ENCODE peak calls at places on chromosomes 4 and X, in six cellular contexts. Y is left lung, N is upper lobe of left lung, D is IMR-90, X is thyroid gland, H is neural progenitor cell. U is an unnamed sample.

GRCh38 chr4:156961241-156962068 is 10.1 kb downstream of the PDGFC start:
- DNase-seq in Y (no peak), N (no peak), D (no peak), X (no peak), H (no peak), U (no peak)

GRCh38 chr4:147780137-147780777 is 48.4 kb downstream of the ARHGAP10 start:
- DNase-seq in Y (no peak), N (no peak), D (no peak), X (no peak), H (no peak), U (peak; percentile 78)

GRCh38 chrX:136032370-136032769 is 47.1 kb downstream of the SLC9A6 start:
- DNase-seq in Y (no peak), N (no peak), D (no peak), X (no peak), H (no peak), U (no peak)

GRCh38 chr4:181548873-181549541 is 694.2 kb upstream of the TENM3 start:
- DNase-seq in Y (peak; percentile 28), N (no peak), D (peak; percentile 85), X (no peak), H (no peak), U (no peak)

GRCh38 chrX:29318051-29318450 is 730.8 kb downstream of the IL1RAPL1 start:
- DNase-seq in Y (no peak), N (no peak), D (peak; percentile 38), X (no peak), H (no peak), U (no peak)

GRCh38 chrX:45771560-45772340 is 571.1 kb upstream of the DIPK2B start:
- DNase-seq in Y (peak; percentile 79), N (peak; percentile 29), D (peak; percentile 80), X (no peak), H (no peak), U (peak; percentile 67)

GRCh38 chrX:13721371-13721770 is 13.0 kb downstream of the TRAPPC2 start:
- DNase-seq in Y (no peak), N (no peak), D (peak; percentile 46), X (no peak), H (no peak), U (no peak)

GRCh38 chr4:158809611-158810486 is 41.0 kb downstream of the FNIP2 start:
- DNase-seq in Y (no peak), N (no peak), D (peak; percentile 90), X (peak; percentile 46), H (no peak), U (no peak)

GRCh38 chr4:55372259-55372658 is 23.5 kb upstream of the TMEM165 start:
- DNase-seq in Y (no peak), N (no peak), D (peak; percentile 76), X (no peak), H (no peak), U (no peak)

DNA sequence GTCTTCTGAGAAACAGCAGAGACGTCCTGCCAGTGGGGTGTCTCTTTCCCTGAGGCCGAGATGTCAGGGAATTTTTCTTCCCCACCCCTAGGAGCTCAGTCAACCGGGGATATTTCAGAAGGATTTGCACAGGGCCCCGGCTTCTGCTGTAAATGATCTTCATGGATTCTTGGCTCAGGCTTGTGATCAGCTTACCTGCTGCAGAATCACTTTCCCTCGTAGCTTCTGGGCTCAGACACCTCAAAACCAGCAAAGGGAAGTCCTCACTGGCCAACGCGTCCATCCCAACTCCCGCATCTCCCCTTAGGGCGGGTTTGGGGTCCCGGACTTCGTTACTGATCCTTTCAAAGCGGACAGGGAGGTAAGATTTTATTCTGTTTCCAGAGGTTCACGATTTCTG is 212.7 kb downstream of the SHOX start:
- DNase-seq in Y (no peak), N (no peak), D (no peak), X (no peak), H (no peak), U (no peak)
- H3K27ac ChIP-seq in Y (no peak overlapping the region), N (no peak overlapping the region), D (no peak overlapping the region), X (no peak overlapping the region), H (no peak overlapping the region), U (no peak overlapping the region)

DNA sequence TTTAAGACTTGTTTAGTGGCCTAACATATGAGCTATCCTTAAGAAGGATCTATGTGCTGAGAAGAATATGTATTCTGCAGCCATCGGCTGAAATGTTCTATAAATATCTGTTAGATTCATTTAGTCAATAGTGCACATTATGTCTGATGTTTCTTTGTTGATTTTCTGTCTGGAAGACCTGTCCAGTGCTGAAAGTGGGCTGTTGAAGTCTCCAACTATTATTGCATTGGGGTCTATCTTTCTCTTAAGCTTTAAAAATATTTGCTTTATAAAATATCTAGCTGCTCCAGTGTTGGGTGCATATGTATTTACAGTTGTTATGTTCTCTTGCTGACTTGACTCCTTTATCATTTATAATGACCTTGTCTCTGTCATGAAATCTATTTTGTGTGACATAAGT is 9.4 kb upstream of the BLTP1 start:
- DNase-seq in Y (no peak), N (no peak), D (no peak), X (no peak), H (no peak), U (no peak)
- H3K27ac ChIP-seq in Y (no peak overlapping the region), N (no peak overlapping the region), D (no peak overlapping the region), X (no peak overlapping the region), H (no peak overlapping the region), U (no peak overlapping the region)

GRCh38 chr4:102713096-102713495 is 47.7 kb downstream of the MANBA start:
- DNase-seq in Y (no peak), N (no peak), D (peak; percentile 78), X (no peak), H (no peak), U (no peak)
- H3K27ac ChIP-seq in Y (no peak overlapping the region), N (peak overlapping the region; percentile 47), D (peak overlapping the region; percentile 62), X (peak overlapping the region; percentile 8), H (no peak overlapping the region), U (peak overlapping the region; percentile 47)

DNA sequence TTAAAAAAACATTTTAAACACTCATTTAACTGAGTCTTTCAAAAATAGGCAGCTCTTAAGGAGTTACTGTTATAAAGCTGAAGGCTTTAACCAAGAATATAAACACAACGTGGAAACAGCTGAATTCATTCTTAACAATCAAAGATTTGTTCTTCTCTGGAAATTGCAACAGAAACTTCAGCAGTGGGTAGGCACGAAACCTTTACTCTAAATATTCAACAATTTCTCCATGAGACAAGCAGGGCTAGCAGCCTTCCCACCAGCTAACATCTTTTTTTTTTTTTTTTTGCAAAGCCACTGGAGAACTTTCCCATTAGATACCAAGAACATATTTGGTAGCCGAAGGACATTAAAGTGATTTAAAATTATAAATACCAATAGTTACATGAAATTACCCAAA is 78.2 kb upstream of the PRSS48 start:
- DNase-seq in Y (no peak), N (no peak), D (peak; percentile 54), X (no peak), H (no peak), U (no peak)
- H3K27ac ChIP-seq in Y (peak overlapping the region; percentile 53), N (peak overlapping the region; percentile 4), D (no peak overlapping the region), X (no peak overlapping the region), H (no peak overlapping the region), U (peak overlapping the region; percentile 34)

DNA sequence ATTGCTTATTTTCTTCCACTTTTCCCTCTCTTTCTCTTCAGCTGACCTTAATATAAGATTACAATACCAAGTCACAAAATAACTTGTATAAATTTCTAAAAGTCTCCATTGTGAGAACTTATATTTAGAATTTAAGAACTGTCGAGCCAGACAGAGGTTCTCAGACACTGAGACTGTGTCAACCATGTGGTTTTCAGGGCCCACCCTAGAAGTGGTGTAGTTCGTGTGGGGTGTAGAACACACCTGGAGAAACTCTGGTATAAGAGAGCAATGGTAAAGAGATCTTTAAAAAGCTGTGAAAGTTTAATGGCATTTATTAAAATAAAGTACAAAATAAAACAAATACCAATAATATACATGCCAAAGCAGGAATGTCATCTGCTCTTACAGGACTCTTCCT is 19.7 kb downstream of the CPEB2 start:
- DNase-seq in Y (no peak), N (no peak), D (no peak), X (no peak), H (no peak), U (no peak)
- H3K27ac ChIP-seq in Y (no peak overlapping the region), N (no peak overlapping the region), D (no peak overlapping the region), X (no peak overlapping the region), H (no peak overlapping the region), U (no peak overlapping the region)

DNA sequence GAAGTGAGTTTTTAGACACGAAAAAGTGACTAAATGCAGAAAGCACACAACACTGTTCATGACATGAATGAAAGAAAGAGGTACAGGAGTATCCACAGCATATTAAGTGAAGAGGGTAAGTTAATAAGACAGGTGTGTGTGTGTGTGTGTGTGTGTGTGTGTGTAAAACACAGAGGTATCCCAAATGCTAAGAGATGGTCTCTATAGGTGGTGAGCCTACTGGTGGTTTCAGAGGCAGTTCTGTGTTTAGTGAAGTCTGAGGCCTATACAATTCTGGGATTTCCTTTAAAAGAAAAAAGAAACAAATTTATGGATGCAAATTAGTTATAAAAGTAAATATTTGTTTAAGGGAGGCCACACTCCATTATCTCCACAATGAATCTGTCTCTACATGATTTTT is 17.4 kb upstream of the TNIP3 start:
- DNase-seq in Y (no peak), N (no peak), D (no peak), X (no peak), H (no peak), U (no peak)
- H3K27ac ChIP-seq in Y (peak overlapping the region; percentile 76), N (peak overlapping the region; percentile 50), D (no peak overlapping the region), X (no peak overlapping the region), H (no peak overlapping the region), U (peak overlapping the region; percentile 70)

GRCh38 chr4:117311215-117311614 is 225.8 kb upstream of the TRAM1L1 start:
- DNase-seq in Y (no peak), N (no peak), D (no peak), X (no peak), H (no peak), U (no peak)

GRCh38 chr4:117311989-117312388 is 226.6 kb upstream of the TRAM1L1 start:
- DNase-seq in Y (no peak), N (no peak), D (no peak), X (no peak), H (no peak), U (no peak)
- H3K27ac ChIP-seq in Y (no peak overlapping the region), N (no peak overlapping the region), D (no peak overlapping the region), X (no peak overlapping the region), H (no peak overlapping the region), U (no peak overlapping the region)

DNA sequence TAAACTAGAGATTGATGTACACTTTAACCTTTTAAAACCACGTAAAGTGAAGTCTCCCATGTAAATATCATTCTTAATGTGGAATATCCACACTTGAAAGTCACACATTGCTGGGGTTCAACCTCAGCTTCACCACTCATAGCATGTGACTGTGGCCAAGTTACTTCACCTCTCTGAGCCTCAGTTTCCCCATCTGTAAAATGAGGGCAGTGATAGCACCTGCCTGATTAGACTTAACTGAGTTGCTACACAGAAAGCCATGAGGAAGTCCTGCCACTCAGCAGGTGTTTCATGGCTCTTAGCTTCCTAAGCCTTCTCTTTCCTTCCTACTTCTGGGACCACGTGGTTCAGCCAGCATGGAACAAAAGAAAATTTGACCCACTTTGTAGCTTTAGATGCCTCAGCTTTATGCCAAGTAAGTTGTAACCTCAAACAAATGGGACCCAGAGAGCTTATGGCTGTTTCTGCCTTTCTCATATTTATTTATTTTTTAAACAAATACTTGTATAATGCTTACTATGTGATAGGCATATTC is 277.3 kb upstream of the KLF3 start:
- DNase-seq in Y (no peak), N (no peak), D (no peak), X (peak; percentile 43), H (no peak), U (no peak)
- H3K27ac ChIP-seq in Y (no peak overlapping the region), N (no peak overlapping the region), D (no peak overlapping the region), X (peak overlapping the region; percentile 86), H (no peak overlapping the region), U (no peak overlapping the region)

GRCh38 chr4:139734875-139735380 is 69.3 kb downstream of the MGST2 start:
- DNase-seq in Y (peak; percentile 96), N (peak; percentile 97), D (peak; percentile 75), X (peak; percentile 92), H (peak; percentile 95), U (peak; percentile 94)
- H3K27ac ChIP-seq in Y (peak overlapping the region; percentile 87), N (peak overlapping the region; percentile 83), D (peak overlapping the region; percentile 15), X (peak overlapping the region; percentile 72), H (peak overlapping the region; percentile 78), U (peak overlapping the region; percentile 88)

U was measured in upper lobe of right lung.